ENCODE peak calls at places on chromosomes 3 and 15, in four cellular contexts. One of them, this sample, is unnamed.

GRCh38 chr15:61095804-61096506 is 133.1 kb downstream of the RORA start:
- DNase-seq in H9: no peak
- DNase-seq in IMR-90: no peak
- DNase-seq in H1: no peak
- DNase-seq in this sample: no peak

GRCh38 chr3:15359677-15360397 is 27.5 kb upstream of the SH3BP5 start:
- DNase-seq in H1: no peak
- DNase-seq in IMR-90: no peak
- DNase-seq in H9: no peak
- DNase-seq in this sample: no peak

GRCh38 chr3:102083971-102084370 is 234.7 kb downstream of the NFKBIZ start:
- DNase-seq in IMR-90: peak
- DNase-seq in H1: no peak
- DNase-seq in H9: no peak
- DNase-seq in this sample: no peak

GRCh38 chr3:33006571-33007286 is 55.3 kb downstream of the CCR4 start:
- DNase-seq in H9: no peak
- DNase-seq in H1: no peak
- DNase-seq in IMR-90: peak
- DNase-seq in this sample: no peak

GRCh38 chr3:47273564-47273963 is 9.0 kb downstream of the KIF9 start:
- DNase-seq in H1: peak
- DNase-seq in IMR-90: no peak
- DNase-seq in H9: no peak
- DNase-seq in this sample: no peak

GRCh38 chr15:89017370-89018066 is 70.7 kb upstream of the ABHD2 start:
- DNase-seq in IMR-90: peak
- DNase-seq in H1: peak
- DNase-seq in H9: peak
- DNase-seq in this sample: peak

GRCh38 chr3:187112934-187113793 is 26.1 kb downstream of the RPL39L start:
- DNase-seq in H9: no peak
- DNase-seq in IMR-90: peak
- DNase-seq in H1: no peak
- DNase-seq in this sample: peak

GRCh38 chr3:54572197-54572895 is 355.5 kb downstream of the LRTM1 start:
- DNase-seq in H9: no peak
- DNase-seq in IMR-90: no peak
- DNase-seq in H1: no peak
- DNase-seq in this sample: no peak

GRCh38 chr3:193310914-193311723 is 67.4 kb downstream of the ATP13A5 start:
- DNase-seq in H9: no peak
- DNase-seq in H1: no peak
- DNase-seq in IMR-90: no peak
- DNase-seq in this sample: no peak

GRCh38 chr15:64151727-64152506 is at the start of gene SNX22:
- DNase-seq in H1: peak
- DNase-seq in H9: no peak
- DNase-seq in IMR-90: no peak
- DNase-seq in this sample: no peak

GRCh38 chr15:100601158-100601557 is 826 bp downstream of the LINS1 start:
- DNase-seq in H9: no peak
- DNase-seq in IMR-90: no peak
- DNase-seq in H1: no peak
- DNase-seq in this sample: peak

GRCh38 chr3:25246921-25247320 is 181.1 kb upstream of the RARB start:
- DNase-seq in H9: peak
- DNase-seq in IMR-90: no peak
- DNase-seq in H1: no peak
- DNase-seq in this sample: peak

GRCh38 chr15:70853270-70853854 is 595 bp downstream of the LARP6 start:
- DNase-seq in H9: peak
- DNase-seq in H1: peak
- DNase-seq in IMR-90: peak
- DNase-seq in this sample: peak

GRCh38 chr3:126293370-126294082 is 63.7 kb downstream of the KLF15 start:
- DNase-seq in H9: peak
- DNase-seq in H1: no peak
- DNase-seq in IMR-90: peak
- DNase-seq in this sample: no peak

GRCh38 chr15:62952969-62953368 is 89.6 kb upstream of the TPM1 start:
- DNase-seq in IMR-90: no peak
- DNase-seq in H1: no peak
- DNase-seq in H9: peak
- DNase-seq in this sample: no peak

GRCh38 chr3:123067689-123068226 is 933 bp downstream of the PDIA5 start:
- DNase-seq in H1: no peak
- DNase-seq in H9: no peak
- DNase-seq in IMR-90: no peak
- DNase-seq in this sample: peak

GRCh38 chr3:16448691-16449090 is 64.8 kb downstream of the RFTN1 start:
- DNase-seq in H9: peak
- DNase-seq in IMR-90: peak
- DNase-seq in H1: no peak
- DNase-seq in this sample: peak

GRCh38 chr3:129605593-129606521 is 619 bp downstream of the PLXND1 start:
- DNase-seq in H9: peak
- DNase-seq in H1: peak
- DNase-seq in IMR-90: peak
- DNase-seq in this sample: peak

GRCh38 chr15:98147415-98147814 is 186.9 kb downstream of the ARRDC4 start:
- DNase-seq in H1: no peak
- DNase-seq in IMR-90: no peak
- DNase-seq in H9: no peak
- DNase-seq in this sample: no peak

GRCh38 chr15:42283671-42284070 is 10.4 kb upstream of the TMEM87A start:
- DNase-seq in H1: no peak
- DNase-seq in H9: no peak
- DNase-seq in IMR-90: no peak
- DNase-seq in this sample: no peak

GRCh38 chr3:53027254-53027844 is 18.5 kb downstream of the SFMBT1 start:
- DNase-seq in IMR-90: no peak
- DNase-seq in H9: no peak
- DNase-seq in H1: no peak
- DNase-seq in this sample: no peak

GRCh38 chr15:60091150-60091549 is 87.0 kb downstream of the FOXB1 start:
- DNase-seq in IMR-90: peak
- DNase-seq in H9: no peak
- DNase-seq in H1: no peak
- DNase-seq in this sample: no peak

GRCh38 chr3:162765524-162765923 is 1268.9 kb downstream of the OTOL1 start:
- DNase-seq in IMR-90: no peak
- DNase-seq in H9: no peak
- DNase-seq in H1: no peak
- DNase-seq in this sample: no peak

GRCh38 chr3:195079636-195080035 is 191.3 kb downstream of the XXYLT1 start:
- DNase-seq in H9: no peak
- DNase-seq in IMR-90: peak
- DNase-seq in H1: no peak
- DNase-seq in this sample: no peak

GRCh38 chr15:56243774-56244236 is at the start of gene RFX7:
- DNase-seq in IMR-90: peak
- DNase-seq in H1: peak
- DNase-seq in H9: peak
- DNase-seq in this sample: peak

GRCh38 chr3:134677196-134677986 is 26.6 kb upstream of the KY start:
- DNase-seq in H1: peak
- DNase-seq in IMR-90: no peak
- DNase-seq in H9: peak
- DNase-seq in this sample: peak

GRCh38 chr3:23490459-23490858 is 287.3 kb downstream of the UBE2E2 start:
- DNase-seq in IMR-90: peak
- DNase-seq in H1: no peak
- DNase-seq in H9: no peak
- DNase-seq in this sample: no peak

GRCh38 chr3:152474585-152474984 is 205.9 kb downstream of the MBNL1 start:
- DNase-seq in IMR-90: peak
- DNase-seq in H1: no peak
- DNase-seq in H9: no peak
- DNase-seq in this sample: peak

GRCh38 chr15:85289677-85290365 is 90.6 kb upstream of the AKAP13 start:
- DNase-seq in H9: no peak
- DNase-seq in IMR-90: peak
- DNase-seq in H1: no peak
- DNase-seq in this sample: peak

GRCh38 chr15:75565062-75565970 is 13.8 kb downstream of the PTPN9 start:
- DNase-seq in H9: no peak
- DNase-seq in IMR-90: peak
- DNase-seq in H1: no peak
- DNase-seq in this sample: peak

GRCh38 chr3:64300790-64301423 is 75.6 kb upstream of the PRICKLE2 start:
- DNase-seq in H9: no peak
- DNase-seq in IMR-90: peak
- DNase-seq in H1: no peak
- DNase-seq in this sample: no peak

GRCh38 chr3:133130168-133130567 is 92.0 kb downstream of the TMEM108 start:
- DNase-seq in IMR-90: peak
- DNase-seq in H9: no peak
- DNase-seq in H1: no peak
- DNase-seq in this sample: no peak

GRCh38 chr3:24472358-24472757 is 22.3 kb downstream of the THRB start:
- DNase-seq in H1: no peak
- DNase-seq in IMR-90: no peak
- DNase-seq in H9: no peak
- DNase-seq in this sample: peak

GRCh38 chr3:98574157-98574556 is 19.3 kb downstream of the CPOX start:
- DNase-seq in H1: no peak
- DNase-seq in H9: no peak
- DNase-seq in IMR-90: no peak
- DNase-seq in this sample: peak

GRCh38 chr3:116000315-116000714 is 377.0 kb downstream of the GAP43 start:
- DNase-seq in H1: no peak
- DNase-seq in H9: no peak
- DNase-seq in IMR-90: peak
- DNase-seq in this sample: peak

GRCh38 chr3:136925425-136926190 is 32.2 kb upstream of the IL20RB start:
- DNase-seq in H9: no peak
- DNase-seq in IMR-90: no peak
- DNase-seq in H1: no peak
- DNase-seq in this sample: no peak

GRCh38 chr3:127485396-127486170 is 105.0 kb downstream of the TPRA1 start:
- DNase-seq in IMR-90: no peak
- DNase-seq in H1: peak
- DNase-seq in H9: peak
- DNase-seq in this sample: no peak

GRCh38 chr3:106533097-106533496 is 664.3 kb upstream of the CBLB start:
- DNase-seq in H1: no peak
- DNase-seq in IMR-90: no peak
- DNase-seq in H9: no peak
- DNase-seq in this sample: no peak
- H4K5ac ChIP-seq in H1: no peak
- H4K5ac ChIP-seq in IMR-90: no peak
- H4K5ac ChIP-seq in H9: no peak
- H4K5ac ChIP-seq in this sample: no peak

GRCh38 chr3:159832024-159832423 is 156.6 kb upstream of the IL12A start:
- DNase-seq in H9: no peak
- DNase-seq in H1: no peak
- DNase-seq in IMR-90: no peak
- DNase-seq in this sample: no peak
- H4K5ac ChIP-seq in H9: no peak
- H4K5ac ChIP-seq in H1: no peak
- H4K5ac ChIP-seq in IMR-90: no peak
- H4K5ac ChIP-seq in this sample: no peak

GRCh38 chr3:50479523-50479922 is 23.9 kb downstream of the CACNA2D2 start:
- DNase-seq in IMR-90: no peak
- DNase-seq in H9: no peak
- DNase-seq in H1: no peak
- DNase-seq in this sample: no peak
- H4K5ac ChIP-seq in IMR-90: no peak
- H4K5ac ChIP-seq in H9: no peak
- H4K5ac ChIP-seq in H1: no peak
- H4K5ac ChIP-seq in this sample: no peak

GRCh38 chr15:36818260-36818659 is 238.8 kb downstream of the CDIN1 start:
- DNase-seq in IMR-90: no peak
- DNase-seq in H1: no peak
- DNase-seq in H9: no peak
- DNase-seq in this sample: no peak
- H4K5ac ChIP-seq in IMR-90: no peak
- H4K5ac ChIP-seq in H1: no peak
- H4K5ac ChIP-seq in H9: no peak
- H4K5ac ChIP-seq in this sample: no peak

This sample was measured in mesendoderm.